ENCODE peak calls at places on chromosomes 11 and 22, in four cellular contexts. W is HepG2, C is H1, I is GM12878. G is an unnamed sample.

GRCh38 chr11:85748455-85748891 is 62.5 kb downstream of the SYTL2 start:
- DNase-seq in I (no peak), W (no peak), C (no peak), G (no peak)

GRCh38 chr11:133123371-133123770 is 408.9 kb downstream of the OPCML start:
- DNase-seq in C (no peak), W (no peak), I (no peak), G (no peak)

GRCh38 chr11:31768744-31769143 is 42.4 kb downstream of the PAX6 start:
- DNase-seq in C (no peak), W (no peak), I (no peak), G (no peak)

GRCh38 chr22:38262051-38262795 is 10.6 kb downstream of the TMEM184B start:
- DNase-seq in I (no peak), C (no peak), W (peak; percentile 54), G (peak; percentile 33)

GRCh38 chr22:19086944-19087343 is 35.3 kb downstream of the DGCR2 start:
- DNase-seq in C (no peak), I (no peak), W (no peak), G (no peak)

GRCh38 chr11:39768214-39768613 is 1691.2 kb downstream of the LRRC4C start:
- DNase-seq in I (no peak), W (no peak), C (no peak), G (no peak)

GRCh38 chr22:50483977-50484853 is 2.4 kb upstream of the MIOX start:
- DNase-seq in I (no peak), W (no peak), C (no peak), G (no peak)

GRCh38 chr11:83157755-83158473 is 983 bp downstream of the PCF11 start:
- DNase-seq in W (peak; percentile 39), I (no peak), C (no peak), G (peak; percentile 79)

GRCh38 chr11:86717817-86718501 is 45.5 kb upstream of the ME3 start:
- DNase-seq in C (no peak), I (no peak), W (no peak), G (no peak)

GRCh38 chr11:118913411-118914125 is 12.2 kb downstream of the BCL9L start:
- DNase-seq in I (no peak), W (no peak), C (no peak), G (no peak)

GRCh38 chr11:114017723-114018122 is 41.8 kb upstream of the ZBTB16 start:
- DNase-seq in I (no peak), W (no peak), C (no peak), G (no peak)

GRCh38 chr11:8325905-8326304 is 62.2 kb upstream of the LMO1 start:
- DNase-seq in C (no peak), I (no peak), W (no peak), G (no peak)

GRCh38 chr22:20514658-20515406 is 7.4 kb downstream of the MED15 start:
- DNase-seq in C (no peak), I (no peak), W (no peak), G (no peak)

GRCh38 chr11:38226684-38227083 is 1628.6 kb upstream of the RAG2 start:
- DNase-seq in W (no peak), C (no peak), I (no peak), G (no peak)

GRCh38 chr11:48054994-48055291 is 74.6 kb downstream of the PTPRJ start:
- DNase-seq in I (no peak), W (no peak), C (no peak), G (no peak)
- TF ChIP-seq JUND in I (no peak), W (no peak), C (no peak), G (no peak)

DNA sequence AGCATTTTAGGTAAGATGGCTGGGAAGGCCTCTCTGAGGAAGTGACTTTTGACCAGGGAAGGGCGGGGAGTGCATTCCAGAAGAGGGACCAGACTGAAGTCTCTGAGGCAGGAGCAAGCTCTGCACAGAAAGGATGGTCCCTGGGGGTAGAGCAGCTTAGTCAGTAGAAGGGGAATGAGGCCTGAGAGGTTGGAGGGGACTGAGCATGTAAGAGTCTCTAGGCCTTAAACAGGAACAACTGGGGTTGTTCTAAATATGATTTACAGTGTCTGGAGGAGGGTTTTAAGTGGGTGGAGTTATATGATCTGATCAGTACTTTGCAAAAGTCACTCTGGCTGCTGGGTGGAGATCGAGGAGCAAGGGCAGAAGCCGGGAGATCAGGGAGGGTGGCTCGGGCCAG is 31.7 kb upstream of the TEF start:
- DNase-seq in I (no peak), C (no peak), W (no peak), G (peak; percentile 47)
- TF ChIP-seq KDM1A in I (no peak), C (no peak), W (no peak), G (no peak)

DNA sequence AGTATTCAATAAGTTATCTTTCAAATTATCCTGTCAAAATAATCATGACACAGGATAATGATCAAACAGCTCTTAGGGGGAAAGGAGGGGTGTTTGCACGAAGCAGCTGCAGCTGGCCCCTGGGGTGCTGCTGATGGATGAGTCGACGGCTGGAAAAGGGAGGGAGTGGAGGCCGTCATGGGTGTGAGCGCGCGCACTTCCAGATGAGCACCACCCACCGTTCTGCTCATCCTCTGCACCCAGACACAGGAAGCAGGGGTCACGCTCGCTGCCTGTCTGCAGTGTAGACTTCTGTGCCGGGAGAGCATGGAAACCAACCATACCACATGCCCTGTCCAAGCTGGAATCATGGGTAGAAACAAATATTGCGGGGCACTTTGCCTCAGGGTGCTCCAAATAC is 802.2 kb downstream of the TBC1D22A start:
- DNase-seq in C (no peak), W (no peak), I (no peak), G (no peak)
- TF ChIP-seq JUND in C (no peak), W (no peak), I (no peak), G (no peak)

DNA sequence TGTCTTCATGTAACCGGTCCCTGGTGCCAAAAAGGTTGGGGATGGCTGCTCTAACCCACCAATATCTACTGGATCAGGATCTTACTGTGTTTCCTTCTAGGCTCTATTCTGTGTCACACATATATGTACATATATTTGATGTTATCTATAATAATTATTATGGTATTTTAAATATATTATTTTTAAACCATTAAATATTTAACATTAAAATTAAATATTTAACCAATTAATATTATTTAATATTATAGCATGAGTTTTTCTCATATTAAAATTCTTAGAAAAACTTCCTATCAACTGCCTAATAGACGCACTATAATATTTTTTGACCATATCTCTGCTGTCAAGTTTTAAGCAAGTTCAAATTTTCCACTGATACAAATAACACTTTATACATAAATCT is 196.9 kb upstream of the PLET1 start:
- DNase-seq in I (no peak), W (no peak), C (no peak), G (no peak)
- TF ChIP-seq KDM1A in I (no peak), W (no peak), C (no peak), G (no peak)